ENCODE peak calls at places on chromosomes 7 and 10, in nine cellular contexts. Y is GM23338, G is GM12865, P is cardiac fibroblast, A is epithelial cell of esophagus, C is HFF-Myc, M is foreskin fibroblast, R is coronary artery, Q is neural progenitor cell. V is an unnamed sample.

GRCh38 chr7:106818736-106819135 is 46.3 kb upstream of the PIK3CG start:
- DNase-seq in Y (no peak), A (no peak), Q (no peak), R (no peak), C (no peak), M (no peak), P (no peak), G (no peak), V (no peak)

GRCh38 chr7:66319373-66319979 is 114.3 kb downstream of the TPST1 start:
- DNase-seq in M (no peak), R (no peak), Y (no peak), A (no peak), P (peak), Q (no peak), G (no peak), C (no peak), V (no peak)

GRCh38 chr7:127850195-127850594 is 181.0 kb downstream of the LRRC4 start:
- DNase-seq in Y (no peak), C (no peak), G (peak), M (no peak), R (no peak), A (no peak), Q (no peak), P (no peak), V (no peak)

GRCh38 chr7:36535866-36536664 is 146.4 kb downstream of the ANLN start:
- DNase-seq in Y (no peak), Q (no peak), R (no peak), C (no peak), A (peak), M (no peak), P (no peak), G (no peak), V (no peak)

GRCh38 chr10:93436577-93436976 is 45.6 kb downstream of the MYOF start:
- DNase-seq in R (peak), P (peak), G (no peak), M (peak), C (peak), Y (peak), Q (no peak), A (peak), V (no peak)

GRCh38 chr10:44064987-44065787 is 319.7 kb downstream of the CXCL12 start:
- DNase-seq in A (no peak), M (no peak), G (no peak), Y (no peak), C (no peak), Q (no peak), R (no peak), P (no peak), V (no peak)

GRCh38 chr7:105940111-105940510 is 23.0 kb upstream of the CDHR3 start:
- DNase-seq in Y (no peak), G (no peak), R (no peak), Q (no peak), M (no peak), C (no peak), A (no peak), P (no peak), V (peak)

GRCh38 chr10:123926401-123927264 is 35.0 kb upstream of the CPXM2 start:
- DNase-seq in R (no peak), G (peak), M (peak), Y (no peak), Q (no peak), P (no peak), A (peak), C (no peak), V (no peak)

GRCh38 chr7:91759205-91759863 is 121.2 kb downstream of the MTERF1 start:
- DNase-seq in M (peak), G (peak), Q (peak), A (peak), P (peak), C (no peak), Y (peak), R (no peak), V (peak)

GRCh38 chr10:3067045-3067858 is at the start of gene PFKP:
- DNase-seq in P (peak), Q (peak), R (no peak), C (no peak), Y (peak), G (peak), M (no peak), A (peak), V (no peak)

GRCh38 chr10:99631496-99631895 is 11.3 kb upstream of the SLC25A28 start:
- DNase-seq in R (no peak), C (no peak), Q (no peak), G (no peak), A (peak), Y (no peak), M (peak), P (no peak), V (no peak)

GRCh38 chr10:97915761-97916160 is 66.1 kb downstream of the GOLGA7B start:
- DNase-seq in C (no peak), Q (no peak), P (no peak), Y (no peak), M (no peak), R (no peak), A (no peak), G (no peak), V (no peak)

GRCh38 chr10:79066460-79067240 is 2.1 kb upstream of the ZMIZ1 start:
- DNase-seq in A (peak), P (peak), R (no peak), G (no peak), M (no peak), Q (peak), C (no peak), Y (peak), V (peak)

GRCh38 chr7:153004341-153004740 is 244.8 kb downstream of the ACTR3B start:
- DNase-seq in A (no peak), Y (no peak), C (no peak), Q (no peak), P (no peak), G (no peak), R (no peak), M (no peak), V (no peak)

GRCh38 chr7:157722137-157723060 is 385.6 kb downstream of the DNAJB6 start:
- DNase-seq in M (no peak), P (no peak), Y (no peak), G (no peak), R (no peak), Q (no peak), C (no peak), A (no peak), V (no peak)

GRCh38 chr10:113319450-113319849 is 233.4 kb upstream of the HABP2 start:
- DNase-seq in G (no peak), P (no peak), A (no peak), Y (no peak), R (no peak), C (no peak), Q (no peak), M (no peak), V (no peak)

GRCh38 chr10:113320213-113320612 is 232.6 kb upstream of the HABP2 start:
- DNase-seq in M (no peak), G (no peak), Y (no peak), P (no peak), R (no peak), Q (no peak), A (peak), C (no peak), V (no peak)

GRCh38 chr10:113322843-113323242 is 230.0 kb upstream of the HABP2 start:
- DNase-seq in P (no peak), A (no peak), Q (no peak), C (no peak), M (no peak), G (no peak), R (no peak), Y (no peak), V (no peak)

GRCh38 chr10:113323985-113324384 is 228.9 kb upstream of the HABP2 start:
- DNase-seq in Q (no peak), A (no peak), C (no peak), R (no peak), M (no peak), G (no peak), Y (no peak), P (no peak), V (no peak)

GRCh38 chr10:113320980-113321379 is 231.9 kb upstream of the HABP2 start:
- DNase-seq in G (no peak), R (no peak), Q (no peak), M (no peak), P (no peak), C (no peak), A (no peak), Y (no peak), V (no peak)
- H3K4me3 ChIP-seq in G (no peak), R (no peak), Q (no peak), M (no peak), P (no peak), C (no peak), A (no peak), Y (no peak), V (no peak)

DNA sequence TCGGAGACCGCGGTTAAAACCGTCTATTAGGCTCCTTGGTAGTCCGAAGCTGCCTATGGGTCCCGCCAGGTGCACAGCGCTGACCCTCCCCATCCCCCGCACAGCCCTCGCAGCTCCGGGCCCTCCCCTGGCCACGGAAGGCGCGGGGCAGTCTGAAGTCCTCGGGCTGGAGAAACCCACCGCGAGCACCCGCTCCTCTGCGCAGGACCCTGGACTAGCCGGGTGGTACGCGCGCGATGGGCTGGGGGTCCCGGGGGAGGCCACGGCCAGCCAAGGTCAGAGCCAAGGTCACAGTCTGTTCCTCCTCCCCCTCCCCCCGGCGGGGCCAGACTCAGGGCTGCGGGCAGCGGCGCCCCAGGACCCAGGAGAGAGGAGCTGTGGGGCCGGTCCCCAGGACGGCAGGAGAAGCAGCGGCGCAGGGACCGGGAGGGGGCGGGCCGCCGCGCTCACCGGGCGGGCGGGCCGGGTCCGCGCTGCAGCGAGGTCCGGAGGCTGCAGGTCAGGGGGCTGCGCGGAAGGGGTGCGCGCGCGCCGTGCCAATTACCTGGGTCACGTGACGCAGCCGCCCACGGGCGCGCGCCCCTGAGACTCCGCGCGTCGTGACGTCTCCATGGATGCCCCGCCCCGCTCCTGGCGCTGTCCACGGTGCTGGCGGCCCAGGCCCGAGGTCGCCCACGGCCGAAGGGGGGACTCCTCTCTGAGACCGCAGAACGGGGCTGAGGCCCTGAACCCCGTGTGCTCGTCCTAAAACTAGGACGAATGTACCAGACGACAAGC is at the start of gene OGDHL:
- DNase-seq in P (peak), M (peak), G (peak), Y (peak), A (peak), Q (peak), R (no peak), C (no peak), V (peak)
- TF ChIP-seq CTCF in P (no peak), M (no peak), G (no peak), Y (no peak), A (no peak), Q (no peak), R (no peak), C (no peak), V (no peak)

DNA sequence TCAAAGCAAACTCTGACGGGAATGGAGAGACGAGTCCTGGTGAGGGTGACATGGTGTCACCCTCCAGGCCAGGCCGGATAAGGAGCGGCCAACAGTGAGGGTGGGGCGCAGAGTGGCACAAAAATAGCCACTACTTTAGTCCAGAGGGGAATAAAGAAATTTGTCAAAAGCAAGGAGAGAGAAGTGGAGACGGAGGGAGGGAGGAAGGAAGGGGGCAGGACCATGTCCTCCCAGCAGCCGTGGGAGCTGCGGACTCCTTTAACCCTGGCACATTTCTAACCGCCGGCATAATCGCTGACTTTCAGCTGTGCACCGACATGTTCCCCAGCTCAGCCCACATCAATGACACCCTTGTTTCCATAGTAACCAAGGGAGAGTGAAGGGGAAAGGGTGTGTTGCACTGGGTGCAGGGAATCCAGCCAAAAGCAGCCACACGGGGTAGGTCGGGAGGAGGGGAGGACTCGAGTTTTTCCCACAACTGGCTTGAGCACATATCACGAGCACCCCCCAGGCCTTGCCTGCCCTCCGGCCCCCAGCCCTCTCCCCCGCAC is 29.8 kb downstream of the TRIM8 start:
- DNase-seq in M (peak), Y (peak), Q (peak), A (peak), G (no peak), P (peak), C (peak), R (peak), V (no peak)
- H3K4me3 ChIP-seq in M (peak), Y (peak), Q (peak), A (no peak), G (no peak), P (peak), C (peak), R (peak), V (no peak)

GRCh38 chr7:151459726-151460473 is 20.0 kb upstream of the CRYGN start:
- DNase-seq in R (peak), G (no peak), Q (peak), C (peak), M (peak), P (peak), A (peak), Y (peak), V (peak)
- TF ChIP-seq CTCF in R (no peak), G (no peak), Q (peak), C (peak), M (peak), P (peak), A (peak), Y (no peak), V (no peak)

DNA sequence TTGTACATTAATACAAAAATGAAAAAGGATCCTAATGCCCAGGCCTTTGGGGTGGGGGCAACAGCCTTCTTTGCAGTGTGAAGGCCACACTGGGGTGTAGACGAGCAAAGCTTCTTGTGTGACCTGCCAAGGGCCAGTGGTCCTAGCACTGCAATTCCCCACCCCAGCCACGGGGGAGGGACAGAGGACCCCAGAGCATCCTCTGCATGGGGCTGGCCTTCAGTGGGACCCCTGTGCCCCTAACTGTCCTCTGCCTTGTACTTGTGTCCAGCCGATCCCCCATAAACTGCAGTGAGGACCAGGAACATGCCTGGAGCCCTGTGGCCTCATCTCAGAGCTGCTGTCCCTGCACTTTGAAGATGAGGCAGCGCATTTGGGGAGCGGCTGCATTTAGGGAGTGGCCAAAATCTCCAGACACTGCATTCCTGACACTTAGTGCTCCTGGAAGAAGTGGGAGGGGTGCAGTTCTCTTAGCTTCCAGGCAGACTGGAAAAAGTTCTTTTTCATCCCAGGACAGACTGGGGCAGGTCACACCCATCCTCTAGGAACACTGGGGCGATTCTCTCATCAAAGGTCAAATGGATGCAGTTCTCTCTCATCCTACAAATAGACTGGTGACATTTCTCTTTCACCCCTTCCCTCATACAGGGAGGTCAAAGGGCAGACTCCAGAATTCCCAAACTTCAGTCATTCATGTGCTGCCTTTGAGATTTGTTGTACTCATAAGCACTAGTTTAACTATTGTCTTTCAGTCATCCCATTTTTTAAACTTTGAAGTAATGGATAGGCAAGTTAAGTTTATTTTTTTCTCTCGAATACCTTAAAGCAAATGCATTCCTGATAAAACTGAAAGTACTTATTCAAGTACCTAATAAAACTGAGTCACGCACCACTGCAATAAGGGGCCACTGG is 922 bp upstream of the MYO1G start:
- DNase-seq in M (no peak), Q (no peak), G (peak), C (no peak), Y (peak), A (peak), R (no peak), P (no peak), V (no peak)
- H3K4me3 ChIP-seq in M (no peak), Q (no peak), G (peak), C (no peak), Y (no peak), A (no peak), R (no peak), P (no peak), V (no peak)

DNA sequence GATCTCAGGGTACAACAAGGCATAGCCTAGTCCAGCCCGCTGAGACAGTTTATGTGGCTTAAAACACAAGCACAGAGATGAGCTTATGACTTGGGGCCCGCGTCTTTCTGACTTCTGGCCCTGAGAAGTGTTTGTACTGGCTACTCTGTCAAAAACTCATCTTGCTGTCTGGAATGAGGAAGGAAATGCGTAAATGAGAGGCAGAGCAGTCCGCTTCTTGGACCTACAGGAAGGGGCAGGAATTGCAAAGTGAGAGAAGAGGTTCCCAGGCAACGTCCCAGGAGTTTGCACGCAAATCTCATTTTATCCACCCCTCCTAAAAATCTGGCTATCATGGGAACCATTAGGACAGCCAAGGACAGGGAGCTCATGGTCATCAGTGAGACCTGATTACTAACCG is 5.5 kb downstream of the ANXA11 start:
- DNase-seq in M (peak), G (no peak), Y (peak), Q (no peak), P (peak), R (peak), C (no peak), A (peak), V (no peak)
- TF ChIP-seq CTCF in M (no peak), G (no peak), Y (no peak), Q (no peak), P (peak), R (peak), C (no peak), A (peak), V (no peak)

GRCh38 chr10:71316081-71316785 is 2.8 kb upstream of the SLC29A3 start:
- DNase-seq in C (no peak), R (no peak), Q (no peak), G (no peak), P (peak), M (no peak), A (no peak), Y (no peak), V (no peak)

GRCh38 chr10:71316786-71317160 is 2.3 kb upstream of the SLC29A3 start:
- DNase-seq in Y (no peak), P (no peak), C (no peak), Q (peak), A (no peak), R (no peak), M (no peak), G (no peak), V (no peak)

GRCh38 chr10:71314028-71314693 is 4.9 kb upstream of the SLC29A3 start:
- DNase-seq in Y (peak), A (peak), R (no peak), Q (peak), M (peak), P (peak), G (peak), C (peak), V (peak)

GRCh38 chr10:71312840-71313789 is 5.9 kb upstream of the SLC29A3 start:
- DNase-seq in Y (no peak), Q (no peak), G (no peak), C (peak), P (peak), M (peak), A (no peak), R (peak), V (no peak)

GRCh38 chr10:71314694-71315225 is 4.3 kb upstream of the SLC29A3 start:
- DNase-seq in P (no peak), M (no peak), R (no peak), G (no peak), A (no peak), Y (peak), C (no peak), Q (no peak), V (no peak)
- H3K4me3 ChIP-seq in P (no peak), M (peak), R (peak), G (no peak), A (no peak), Y (peak), C (no peak), Q (peak), V (no peak)

DNA sequence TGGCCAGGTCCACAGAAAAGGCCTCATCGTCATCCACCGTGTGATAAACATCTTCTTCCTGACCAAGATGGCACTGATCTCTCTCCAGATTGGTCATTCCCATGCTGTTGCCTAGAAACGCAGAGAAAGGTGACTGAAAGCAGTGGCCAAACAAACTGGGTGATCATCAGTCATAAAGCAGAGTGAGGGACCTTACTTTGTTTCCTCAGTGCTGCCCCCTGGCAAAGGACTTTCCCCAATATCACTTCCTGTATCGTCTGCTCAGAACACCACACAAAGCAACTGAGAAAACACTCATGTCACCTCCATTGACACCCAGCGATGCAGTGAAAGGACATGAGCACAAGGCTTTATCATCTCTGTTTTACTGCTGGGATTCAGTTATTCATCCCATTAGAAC is 40.0 kb upstream of the TM9SF3 start:
- DNase-seq in R (no peak), Q (peak), G (peak), C (no peak), Y (peak), M (no peak), A (no peak), P (no peak), V (peak)
- TF ChIP-seq CTCF in R (no peak), Q (peak), G (peak), C (peak), Y (peak), M (no peak), A (peak), P (no peak), V (peak)

GRCh38 chr7:99096124-99096887 is 47.6 kb downstream of the SMURF1 start:
- DNase-seq in R (no peak), C (no peak), P (no peak), G (peak), Y (no peak), A (peak), M (no peak), Q (no peak), V (no peak)
- H3K4me3 ChIP-seq in R (peak), C (no peak), P (no peak), G (no peak), Y (no peak), A (no peak), M (no peak), Q (no peak), V (no peak)

GRCh38 chr7:150322833-150323681 is at the start of the genes ACTR3C and LRRC61:
- DNase-seq in M (no peak), Y (peak), A (peak), C (no peak), P (no peak), G (peak), Q (peak), R (peak), V (peak)
- TF ChIP-seq CTCF in M (no peak), Y (peak), A (no peak), C (no peak), P (no peak), G (no peak), Q (no peak), R (no peak), V (peak)

V was measured in Caco-2.